ENCODE peak calls at places on chromosomes 5 and 9, in ten cellular contexts. L, Q, J, O, Y, K, U, Z, P and D are unnamed samples.

GRCh38 chr9:35723908-35724307 is 8.1 kb downstream of the TLN1 start:
- DNase-seq in L (no peak), Z (no peak), J (no peak), K (no peak), Y (no peak), Q (no peak), O (no peak), P (no peak), U (no peak), D (no peak)

GRCh38 chr9:120915854-120916495 is 10.6 kb downstream of the TRAF1 start:
- DNase-seq in Y (no peak), Q (peak; percentile 12), K (peak; percentile 73), L (no peak), U (no peak), J (no peak), P (no peak), Z (no peak), O (no peak), D (no peak)

GRCh38 chr5:135174315-135175096 is 140.5 kb upstream of the PITX1 start:
- DNase-seq in P (no peak), L (no peak), U (peak; percentile 36), Q (no peak), Z (no peak), Y (no peak), J (no peak), O (no peak), K (no peak), D (no peak)

GRCh38 chr9:72577212-72577753 is 55.9 kb downstream of the TMC1 start:
- DNase-seq in L (no peak), Q (no peak), U (peak; percentile 83), Z (peak; percentile 94), Y (no peak), O (peak; percentile 80), J (no peak), P (no peak), K (no peak), D (no peak)

GRCh38 chr5:58439094-58439644 is 20.7 kb downstream of the PLK2 start:
- DNase-seq in Y (no peak), L (peak; percentile 58), K (no peak), U (no peak), J (no peak), Z (no peak), P (no peak), O (no peak), Q (no peak), D (no peak)

GRCh38 chr9:33135086-33135958 is 31.8 kb downstream of the B4GALT1 start:
- DNase-seq in L (peak; percentile 22), U (no peak), O (no peak), J (no peak), P (no peak), Y (no peak), K (no peak), Q (no peak), Z (peak; percentile 60), D (no peak)

GRCh38 chr5:141524604-141525597 is 36.0 kb downstream of the PCDHGC5 start:
- DNase-seq in K (peak; percentile 12), O (peak; percentile 93), U (peak; percentile 89), P (peak; percentile 73), Z (peak; percentile 98), J (peak; percentile 80), Q (peak; percentile 84), Y (peak; percentile 59), L (peak; percentile 85), D (no peak)

GRCh38 chr9:35756275-35756742 is 2.2 kb upstream of the MSMP start:
- DNase-seq in Z (peak; percentile 18), Q (no peak), P (no peak), O (no peak), U (no peak), L (peak; percentile 76), Y (no peak), K (no peak), J (no peak), D (no peak)

GRCh38 chr5:36934740-36935356 is 58.3 kb downstream of the NIPBL start:
- DNase-seq in U (no peak), L (no peak), Q (no peak), Z (peak; percentile 52), K (no peak), J (no peak), P (no peak), O (no peak), Y (no peak), D (no peak)

GRCh38 chr9:93111371-93112115 is 15.5 kb downstream of the CARD19 start:
- DNase-seq in Z (no peak), U (no peak), K (no peak), Q (no peak), L (no peak), J (peak; percentile 55), P (no peak), O (no peak), Y (no peak), D (no peak)

GRCh38 chr5:154642499-154643245 is 112.5 kb upstream of the LARP1 start:
- DNase-seq in Z (peak; percentile 56), U (peak; percentile 38), K (peak; percentile 10), J (no peak), Y (no peak), L (peak; percentile 57), Q (no peak), P (no peak), O (peak; percentile 18), D (no peak)

GRCh38 chr9:122332643-122333042 is 38.2 kb upstream of the PTGS1 start:
- DNase-seq in Q (no peak), O (no peak), Y (no peak), Z (no peak), U (no peak), P (no peak), L (no peak), K (no peak), J (no peak), D (peak; percentile 58)

GRCh38 chr5:75734913-75735789 is 17.9 kb upstream of the POC5 start:
- DNase-seq in J (no peak), K (peak; percentile 23), P (no peak), Z (peak; percentile 19), U (peak; percentile 57), L (peak; percentile 72), Q (peak; percentile 47), O (peak; percentile 9), Y (no peak), D (no peak)

GRCh38 chr9:13718086-13718485 is 438.6 kb upstream of the MPDZ start:
- DNase-seq in J (no peak), K (peak; percentile 2), Y (no peak), L (no peak), Z (no peak), O (no peak), U (no peak), Q (no peak), P (no peak), D (no peak)

GRCh38 chr9:90979138-90979551 is 177.5 kb downstream of the SYK start:
- DNase-seq in L (no peak), Y (no peak), U (no peak), Z (no peak), Q (no peak), O (no peak), P (no peak), K (no peak), J (no peak), D (no peak)

GRCh38 chr5:9903806-9904205 is 273.7 kb upstream of the TAS2R1 start:
- DNase-seq in U (no peak), O (no peak), Z (peak; percentile 5), J (no peak), Q (no peak), P (no peak), L (no peak), Y (no peak), K (no peak), D (no peak)

GRCh38 chr9:137435980-137436760 is 5.0 kb downstream of the ENTPD8 start:
- DNase-seq in K (no peak), P (no peak), O (peak; percentile 63), Z (peak; percentile 85), U (peak; percentile 77), Q (no peak), Y (no peak), L (peak; percentile 98), J (no peak), D (no peak)

GRCh38 chr5:58849151-58849550 is 266.3 kb downstream of the RAB3C start:
- DNase-seq in Q (no peak), J (no peak), P (no peak), L (no peak), U (no peak), O (no peak), Z (no peak), K (no peak), Y (no peak), D (no peak)

GRCh38 chr5:164360589-164360988 is 855.2 kb downstream of the MAT2B start:
- DNase-seq in U (no peak), Q (no peak), Y (no peak), P (no peak), O (no peak), J (no peak), K (no peak), Z (peak; percentile 31), L (no peak), D (no peak)

GRCh38 chr9:19408316-19408692 is 505 bp upstream of the ACER2 start:
- DNase-seq in K (no peak), L (no peak), U (peak; percentile 4), Z (no peak), Q (peak; percentile 59), J (no peak), P (no peak), Y (peak; percentile 6), O (no peak), D (no peak)

GRCh38 chr9:110089681-110090370 is 118.1 kb downstream of the C9orf152 start:
- DNase-seq in Z (no peak), U (no peak), O (no peak), Q (no peak), K (no peak), J (no peak), P (no peak), L (peak; percentile 45), Y (no peak), D (no peak)

GRCh38 chr9:6184749-6185645 is 30.6 kb upstream of the IL33 start:
- DNase-seq in Z (peak; percentile 35), O (no peak), K (no peak), Y (no peak), Q (no peak), J (no peak), L (peak; percentile 25), P (no peak), U (no peak), D (no peak)

GRCh38 chr5:123549256-123549904 is 37.4 kb downstream of the CSNK1G3 start:
- DNase-seq in O (no peak), L (no peak), Y (no peak), J (peak; percentile 67), P (no peak), U (no peak), Z (no peak), K (peak; percentile 7), Q (no peak), D (no peak)

GRCh38 chr9:100933656-100934055 is 94.9 kb upstream of the PLPPR1 start:
- DNase-seq in J (no peak), U (no peak), K (no peak), O (no peak), L (no peak), Y (no peak), Z (peak; percentile 20), Q (no peak), P (no peak), D (no peak)

GRCh38 chr5:45596320-45596719 is 99.9 kb downstream of the HCN1 start:
- DNase-seq in J (no peak), L (peak; percentile 39), P (no peak), U (no peak), Z (no peak), O (no peak), Q (no peak), K (no peak), Y (no peak), D (no peak)

GRCh38 chr5:98927988-98928801 is 612 bp downstream of the CHD1 start:
- DNase-seq in U (peak; percentile 69), P (no peak), O (peak; percentile 51), Y (peak; percentile 40), L (peak; percentile 67), J (peak; percentile 79), K (no peak), Z (peak; percentile 64), Q (peak; percentile 33), D (no peak)

GRCh38 chr9:94144394-94144793 is 60.1 kb downstream of the PTPDC1 start:
- DNase-seq in L (no peak), Q (no peak), U (no peak), Y (no peak), O (no peak), J (peak; percentile 4), P (no peak), Z (no peak), K (no peak), D (no peak)

GRCh38 chr9:93209576-93210323 is 25.8 kb downstream of the WNK2 start:
- DNase-seq in P (no peak), Z (no peak), K (no peak), U (no peak), Q (no peak), Y (no peak), L (peak; percentile 4), O (no peak), J (no peak), D (no peak)